ENCODE peak calls at places on chromosomes 1 and 21, in six cellular contexts. C is NCI-H1105; P is CD8-positive, alpha-beta memory T cell; E is CD8-positive, alpha-beta T cell; O is HuH-7.5; N is ascending aorta. B is an unnamed sample.
A peak's percentile ranks its signal among the peaks of the same experiment; 100 is the strongest.

GRCh38 chr1:18668750-18669404 is 38.2 kb downstream of the PAX7 start:
- DNase-seq in N (no peak), P (no peak), E (no peak), C (no peak), O (no peak), B (no peak)

GRCh38 chr21:30408782-30409494 is 13.1 kb downstream of the KRTAP13-1 start:
- DNase-seq in N (no peak), C (peak; percentile 65), E (no peak), P (no peak), O (peak; percentile 13), B (peak; percentile 79)

GRCh38 chr1:110565565-110565964 is 40.6 kb downstream of the KCNA2 start:
- DNase-seq in N (no peak), O (no peak), C (no peak), P (no peak), E (no peak), B (no peak)

GRCh38 chr1:194717941-194718340 is 1531.5 kb upstream of the B3GALT2 start:
- DNase-seq in C (no peak), N (no peak), P (no peak), E (no peak), O (no peak), B (no peak)

GRCh38 chr1:234925440-234926251 is 203.0 kb downstream of the TOMM20 start:
- DNase-seq in P (peak; percentile 45), O (no peak), C (no peak), E (no peak), N (no peak), B (peak; percentile 95)

GRCh38 chr21:27814226-27814625 is 847.3 kb upstream of the ADAMTS5 start:
- DNase-seq in P (no peak), N (no peak), O (no peak), E (no peak), C (no peak), B (no peak)

GRCh38 chr1:57848406-57848805 is 424.5 kb upstream of the DAB1 start:
- DNase-seq in P (no peak), C (no peak), N (no peak), O (no peak), E (no peak), B (no peak)

GRCh38 chr21:44338971-44339910 is at the start of gene CFAP410:
- DNase-seq in C (peak; percentile 94), N (peak; percentile 74), O (peak; percentile 92), P (peak; percentile 96), E (peak; percentile 92), B (peak; percentile 97)

GRCh38 chr1:236176337-236177336 is 34.3 kb downstream of the GPR137B start:
- DNase-seq in E (no peak), C (no peak), P (no peak), N (no peak), O (no peak), B (no peak)

GRCh38 chr1:22773981-22774471 is 63.4 kb downstream of the EPHB2 start:
- DNase-seq in P (no peak), E (no peak), N (peak; percentile 26), C (no peak), O (no peak), B (no peak)

GRCh38 chr1:203373002-203373401 is 22.1 kb upstream of the FMOD start:
- DNase-seq in O (no peak), P (no peak), C (no peak), E (no peak), N (no peak), B (no peak)

GRCh38 chr21:43819511-43820405 is 30.4 kb downstream of the RRP1 start:
- DNase-seq in E (no peak), O (no peak), C (no peak), N (no peak), P (no peak), B (no peak)

GRCh38 chr1:203557958-203558760 is 64.2 kb downstream of the OPTC start:
- DNase-seq in O (no peak), N (peak; percentile 63), E (no peak), C (peak; percentile 1), P (no peak), B (peak; percentile 95)

GRCh38 chr1:39729030-39729429 is 9.7 kb upstream of the PPIE start:
- DNase-seq in O (no peak), N (no peak), E (no peak), C (no peak), P (no peak), B (no peak)

GRCh38 chr1:54861070-54861761 is 25.8 kb downstream of the DHCR24 start:
- DNase-seq in P (no peak), O (no peak), C (no peak), E (no peak), N (no peak), B (peak; percentile 43)

GRCh38 chr1:26574018-26574417 is 44.5 kb downstream of the RPS6KA1 start:
- DNase-seq in N (no peak), O (no peak), P (no peak), E (no peak), C (no peak), B (no peak)

GRCh38 chr1:161185282-161185682 is 8.0 kb upstream of the B4GALT3 start:
- DNase-seq in O (no peak), E (peak; percentile 70), N (peak; percentile 51), P (peak; percentile 86), C (no peak), B (peak; percentile 37)

GRCh38 chr1:54565113-54565501 is 17.1 kb downstream of the ACOT11 start:
- DNase-seq in O (peak; percentile 67), E (no peak), P (no peak), N (no peak), C (no peak), B (no peak)

GRCh38 chr1:61056674-61057439 is 25.5 kb upstream of the NFIA start:
- DNase-seq in O (no peak), N (no peak), P (peak; percentile 38), C (peak; percentile 43), E (peak; percentile 35), B (peak; percentile 37)

GRCh38 chr1:72186733-72187307 is 95.5 kb downstream of the NEGR1 start:
- DNase-seq in N (no peak), C (peak; percentile 24), O (peak; percentile 5), P (no peak), E (no peak), B (no peak)

GRCh38 chr1:45033356-45033755 is 21.3 kb downstream of the UROD start:
- DNase-seq in C (no peak), E (no peak), N (no peak), O (no peak), P (no peak), B (no peak)

GRCh38 chr1:202133016-202133415 is 10.3 kb downstream of the GPR37L1 start:
- DNase-seq in O (no peak), P (no peak), C (no peak), E (no peak), N (no peak), B (no peak)

GRCh38 chr1:184340984-184341383 is 45.8 kb upstream of the C1orf21 start:
- DNase-seq in E (no peak), C (no peak), P (no peak), O (no peak), N (no peak), B (no peak)

GRCh38 chr1:10663668-10664035 is 132.8 kb downstream of the CASZ1 start:
- DNase-seq in P (no peak), E (no peak), N (peak; percentile 41), C (no peak), O (no peak), B (no peak)